ENCODE peak calls at places on chromosomes 3 and 15, in eight cellular contexts. B, P, E, J, H, R, W and I are unnamed samples.

GRCh38 chr15:69689133-69689532 is 236.5 kb downstream of the RPLP1 start:
- DNase-seq in B (no peak), P (no peak), E (no peak), J (no peak), H (no peak), R (no peak), W (no peak), I (no peak)

GRCh38 chr3:178719036-178719635 is 182.9 kb downstream of the KCNMB2 start:
- DNase-seq in B (no peak), P (no peak), E (no peak), J (no peak), H (no peak), R (no peak), W (no peak), I (no peak)

GRCh38 chr15:95888762-95889161 is 441.7 kb upstream of the NR2F2 start:
- DNase-seq in B (no peak), P (no peak), E (no peak), J (no peak), H (no peak), R (no peak), W (no peak), I (no peak)

GRCh38 chr3:155791190-155791589 is 14.9 kb downstream of the C3orf33 start:
- DNase-seq in B (peak), P (no peak), E (no peak), J (no peak), H (no peak), R (no peak), W (no peak), I (no peak)

GRCh38 chr3:77039606-77040553 is at the start of gene ROBO2:
- DNase-seq in B (peak), P (peak), E (peak), J (no peak), H (peak), R (peak), W (peak), I (peak)

GRCh38 chr15:87167055-87167454 is 1087.4 kb downstream of the AGBL1 start:
- DNase-seq in B (peak), P (no peak), E (no peak), J (no peak), H (no peak), R (no peak), W (no peak), I (no peak)

GRCh38 chr3:128970741-128971048 is 23.2 kb downstream of the CFAP92 start:
- DNase-seq in B (no peak), P (no peak), E (no peak), J (no peak), H (no peak), R (no peak), W (no peak), I (no peak)

GRCh38 chr3:155065537-155065936 is 14.6 kb upstream of the MME start:
- DNase-seq in B (peak), P (no peak), E (no peak), J (no peak), H (no peak), R (no peak), W (no peak), I (no peak)

GRCh38 chr3:25471081-25471768 is 43.2 kb downstream of the RARB start:
- DNase-seq in B (peak), P (no peak), E (no peak), J (no peak), H (no peak), R (no peak), W (no peak), I (no peak)

GRCh38 chr15:37820380-37821128 is 113.9 kb upstream of the TMCO5A start:
- DNase-seq in B (no peak), P (no peak), E (no peak), J (no peak), H (peak), R (no peak), W (no peak), I (no peak)

GRCh38 chr3:2206536-2206935 is 107.9 kb downstream of the CNTN4 start:
- DNase-seq in B (no peak), P (no peak), E (no peak), J (no peak), H (no peak), R (no peak), W (no peak), I (no peak)

GRCh38 chr3:2204054-2204453 is 105.4 kb downstream of the CNTN4 start:
- DNase-seq in B (no peak), P (no peak), E (no peak), J (no peak), H (no peak), R (no peak), W (no peak), I (no peak)

GRCh38 chr3:2211568-2211967 is 112.9 kb downstream of the CNTN4 start:
- DNase-seq in B (no peak), P (no peak), E (no peak), J (no peak), H (no peak), R (no peak), W (no peak), I (no peak)

DNA sequence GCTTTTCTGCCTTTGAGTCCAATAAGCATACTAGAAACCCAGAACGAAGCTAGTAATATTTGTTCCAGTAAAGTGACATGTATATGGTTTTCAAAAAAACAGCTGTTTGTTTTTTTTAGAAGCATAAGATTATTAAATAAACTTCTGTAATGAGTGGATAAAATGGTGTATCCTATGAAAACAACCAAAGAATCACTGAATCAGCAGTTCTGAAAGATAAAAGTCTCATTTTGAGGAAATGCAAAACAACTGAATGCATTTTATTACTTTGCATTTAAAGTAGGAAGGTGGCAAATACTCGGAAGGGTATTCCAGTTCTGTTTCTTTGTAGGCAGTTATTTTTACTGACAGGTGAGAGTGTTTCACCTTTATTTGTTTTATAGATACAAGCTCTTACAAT is 107.0 kb downstream of the CNTN4 start:
- DNase-seq in B (no peak), P (no peak), E (no peak), J (no peak), H (no peak), R (no peak), W (no peak), I (no peak)
- H3K4me3 ChIP-seq in B (no peak), P (no peak), E (no peak), J (no peak), H (no peak), R (no peak), W (no peak), I (no peak)

GRCh38 chr3:114440700-114441099 is 146.9 kb downstream of the TIGIT start:
- DNase-seq in B (no peak), P (no peak), E (no peak), J (no peak), H (no peak), R (no peak), W (no peak), I (no peak)

GRCh38 chr3:114444216-114444615 is 150.4 kb downstream of the TIGIT start:
- DNase-seq in B (no peak), P (no peak), E (no peak), J (no peak), H (no peak), R (no peak), W (no peak), I (no peak)

GRCh38 chr3:114439279-114439678 is 145.5 kb downstream of the TIGIT start:
- DNase-seq in B (peak), P (no peak), E (no peak), J (no peak), H (no peak), R (no peak), W (no peak), I (no peak)

GRCh38 chr3:114441386-114441785 is 147.6 kb downstream of the TIGIT start:
- DNase-seq in B (no peak), P (no peak), E (no peak), J (no peak), H (no peak), R (no peak), W (no peak), I (no peak)

DNA sequence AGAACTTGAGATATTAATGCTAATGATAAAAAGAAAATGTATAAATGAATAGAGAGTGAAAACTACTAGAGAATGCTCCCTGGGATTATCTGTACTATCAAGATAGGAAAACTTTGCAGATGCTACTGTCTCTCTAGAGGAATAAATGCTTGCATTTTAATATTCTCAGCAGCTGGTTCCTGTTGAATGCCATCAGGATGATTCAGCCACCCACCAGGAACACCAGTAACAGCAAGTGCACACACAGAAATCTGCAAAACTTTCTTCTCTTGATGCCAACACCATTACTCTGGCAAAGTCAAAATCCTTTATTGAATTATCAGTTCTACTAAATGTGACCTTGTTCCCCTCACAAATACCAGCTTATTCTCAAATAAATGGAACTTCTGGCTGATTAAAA is 148.4 kb downstream of the TIGIT start:
- DNase-seq in B (peak), P (no peak), E (no peak), J (no peak), H (no peak), R (no peak), W (no peak), I (no peak)
- H3K4me3 ChIP-seq in B (no peak), P (no peak), E (no peak), J (no peak), H (no peak), R (no peak), W (no peak), I (no peak)

GRCh38 chr3:196142674-196142988 is 60.7 kb upstream of the TFRC start:
- DNase-seq in B (no peak), P (no peak), E (no peak), J (no peak), H (no peak), R (no peak), W (no peak), I (no peak)
- H3K4me3 ChIP-seq in B (no peak), P (no peak), E (no peak), J (no peak), H (no peak), R (no peak), W (no peak), I (no peak)

GRCh38 chr15:49424954-49425353 is 1.9 kb downstream of the FGF7 start:
- DNase-seq in B (peak), P (no peak), E (no peak), J (no peak), H (no peak), R (no peak), W (no peak), I (no peak)
- H3K4me3 ChIP-seq in B (peak), P (no peak), E (peak), J (no peak), H (no peak), R (peak), W (peak), I (peak)